ENCODE peak calls at places on chromosomes 3 and 15, in ten cellular contexts. N, V, D, X, G, L, I, A, C and R are unnamed samples.

GRCh38 chr3:15325228-15325627 is 7.2 kb downstream of the SH3BP5 start:
- DNase-seq in V (no peak), D (no peak), N (no peak), X (no peak), A (no peak), C (no peak), I (no peak), G (no peak), L (no peak), R (no peak)

GRCh38 chr3:147937891-147938290 is 528.7 kb downstream of the ZIC1 start:
- DNase-seq in C (no peak), G (no peak), L (no peak), N (no peak), D (no peak), I (no peak), V (no peak), X (no peak), A (no peak), R (no peak)

GRCh38 chr3:169534439-169534838 is 129.1 kb downstream of the MECOM start:
- DNase-seq in X (no peak), I (no peak), A (no peak), L (no peak), D (no peak), G (no peak), V (no peak), N (no peak), C (no peak), R (no peak)

GRCh38 chr15:85554852-85555521 is 174.6 kb downstream of the AKAP13 start:
- DNase-seq in D (no peak), C (no peak), N (no peak), A (no peak), L (no peak), G (no peak), X (no peak), V (no peak), I (peak), R (peak)

GRCh38 chr3:144429719-144430121 is 458.1 kb downstream of the DIPK2A start:
- DNase-seq in V (no peak), A (no peak), I (peak), G (peak), C (no peak), D (no peak), N (no peak), L (no peak), X (no peak), R (peak)

GRCh38 chr15:49215768-49216739 is 46.0 kb downstream of the GALK2 start:
- DNase-seq in I (peak), N (no peak), D (no peak), C (no peak), V (no peak), A (peak), L (no peak), X (no peak), G (no peak), R (peak)

GRCh38 chr15:27082526-27082925 is 111.5 kb downstream of the GABRG3 start:
- DNase-seq in I (no peak), A (no peak), X (no peak), C (no peak), V (no peak), G (no peak), L (no peak), N (no peak), D (no peak), R (no peak)

GRCh38 chr15:43751885-43752284 is 5.6 kb downstream of the PDIA3 start:
- DNase-seq in L (no peak), V (no peak), C (no peak), I (no peak), A (no peak), G (no peak), X (no peak), D (no peak), N (no peak), R (no peak)

GRCh38 chr15:80455668-80456442 is 51.7 kb downstream of the ARNT2 start:
- DNase-seq in L (peak), G (peak), V (peak), C (peak), A (peak), N (peak), X (peak), I (peak), D (peak), R (peak)

GRCh38 chr15:44468713-44469385 is 41.4 kb downstream of the CTDSPL2 start:
- DNase-seq in G (peak), N (no peak), I (no peak), C (no peak), L (no peak), A (no peak), V (no peak), X (no peak), D (no peak), R (no peak)

GRCh38 chr3:7506606-7507180 is 645.8 kb downstream of the GRM7 start:
- DNase-seq in I (no peak), L (no peak), A (no peak), V (no peak), D (no peak), X (no peak), G (no peak), N (no peak), C (no peak), R (no peak)

GRCh38 chr15:57554063-57554820 is 37.5 kb upstream of the MYZAP start:
- DNase-seq in G (no peak), A (peak), C (no peak), X (no peak), L (no peak), N (no peak), V (no peak), D (no peak), I (no peak), R (no peak)

GRCh38 chr3:86958534-86958933 is 32.4 kb downstream of the VGLL3 start:
- DNase-seq in I (no peak), D (no peak), C (no peak), X (no peak), N (no peak), A (no peak), L (no peak), G (peak), V (no peak), R (no peak)

GRCh38 chr15:84949845-84950569 is 31.6 kb upstream of the PDE8A start:
- DNase-seq in A (no peak), L (no peak), G (no peak), I (no peak), X (peak), N (no peak), C (no peak), D (no peak), V (no peak), R (no peak)